ENCODE peak calls at places on chromosomes 2 and 18, in seven cellular contexts. E is H9, O is mesenchymal stem cell, B is IMR-90, S is neuronal stem cell, V is H1, G is trophoblast cell. W is an unnamed sample.

GRCh38 chr2:201127570-201127969 is 11.6 kb downstream of the CFLAR start:
- DNase-seq in E (no peak), O (no peak), B (peak), S (no peak), V (no peak), G (no peak), W (no peak)

GRCh38 chr2:224909885-224910517 is 132.3 kb downstream of the DOCK10 start:
- DNase-seq in E (no peak), O (peak), B (peak), S (no peak), V (no peak), G (peak), W (peak)

GRCh38 chr2:62920070-62920469 is 130.6 kb upstream of the OTX1 start:
- DNase-seq in E (no peak), O (peak), B (peak), S (no peak), V (no peak), G (peak), W (no peak)

GRCh38 chr2:84891355-84892010 is 10.6 kb upstream of the TRABD2A start:
- DNase-seq in E (no peak), O (no peak), B (no peak), S (no peak), V (no peak), G (no peak), W (no peak)

GRCh38 chr2:222360146-222360545 is 61.3 kb upstream of the PAX3 start:
- DNase-seq in E (no peak), O (no peak), B (no peak), S (no peak), V (no peak), G (no peak), W (no peak)

GRCh38 chr18:41989508-41989907 is 34.5 kb downstream of the PIK3C3 start:
- DNase-seq in E (no peak), O (no peak), B (no peak), S (no peak), V (no peak), G (no peak), W (no peak)

GRCh38 chr2:88690591-88691338 is 708 bp upstream of the RPIA start:
- DNase-seq in E (peak), O (no peak), B (peak), S (no peak), V (no peak), G (peak), W (no peak)

GRCh38 chr2:105653313-105653712 is 91.4 kb upstream of the NCK2 start:
- DNase-seq in E (no peak), O (no peak), B (no peak), S (no peak), V (no peak), G (no peak), W (peak)

GRCh38 chr2:63788070-63788469 is 53.6 kb upstream of the UGP2 start:
- DNase-seq in E (no peak), O (peak), B (peak), S (no peak), V (no peak), G (no peak), W (no peak)

GRCh38 chr2:31398881-31399280 is 15.7 kb downstream of the XDH start:
- DNase-seq in E (no peak), O (no peak), B (no peak), S (no peak), V (no peak), G (no peak), W (no peak)

DNA sequence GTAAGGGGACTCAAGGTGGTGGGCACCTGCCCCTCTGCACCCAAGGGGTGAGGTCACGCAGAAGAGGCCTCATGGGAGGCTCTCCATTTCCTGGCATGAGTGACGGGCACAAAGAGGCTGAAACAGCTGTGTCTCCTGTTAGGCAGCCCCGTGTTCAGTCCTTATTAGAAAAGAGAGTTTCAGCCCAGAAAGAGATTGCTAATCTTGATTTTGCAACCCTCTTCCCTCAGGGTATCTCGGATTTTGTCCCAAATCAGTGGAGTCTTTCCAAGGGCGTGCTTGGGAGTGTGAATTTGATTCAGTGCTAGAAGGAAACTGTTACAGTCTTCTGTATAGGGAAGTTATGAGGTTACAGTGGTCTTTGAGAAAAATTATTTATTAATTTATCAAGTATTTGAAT is 10.4 kb downstream of the TNFRSF11A start:
- DNase-seq in E (no peak), O (no peak), B (no peak), S (no peak), V (no peak), G (peak), W (no peak)
- H2BK5ac ChIP-seq in E (no peak), O (no peak), B (no peak), S (no peak), V (no peak), G (no peak), W (no peak)

GRCh38 chr2:236093134-236093533 is 75.1 kb downstream of the GBX2 start:
- DNase-seq in E (no peak), O (no peak), B (no peak), S (no peak), V (no peak), G (no peak), W (no peak)
- H2BK5ac ChIP-seq in E (no peak), O (no peak), B (no peak), S (no peak), V (no peak), G (no peak), W (no peak)

GRCh38 chr2:82656370-82656769 is 1802.7 kb downstream of the SUCLG1 start:
- DNase-seq in E (no peak), O (no peak), B (no peak), S (no peak), V (no peak), G (no peak), W (no peak)
- H2BK5ac ChIP-seq in E (no peak), O (no peak), B (no peak), S (no peak), V (no peak), G (no peak), W (no peak)

GRCh38 chr18:7872569-7872968 is 305.5 kb downstream of the PTPRM start:
- DNase-seq in E (no peak), O (peak), B (peak), S (no peak), V (no peak), G (peak), W (peak)
- H2BK5ac ChIP-seq in E (no peak), O (no peak), B (no peak), S (no peak), V (no peak), G (no peak), W (no peak)

GRCh38 chr18:74870950-74871349 is 273.3 kb downstream of the ZNF407 start:
- DNase-seq in E (no peak), O (no peak), B (no peak), S (no peak), V (no peak), G (no peak), W (no peak)

GRCh38 chr18:74873629-74874028 is 276.0 kb downstream of the ZNF407 start:
- DNase-seq in E (no peak), O (no peak), B (no peak), S (no peak), V (no peak), G (no peak), W (no peak)

GRCh38 chr18:74866577-74866976 is 268.9 kb downstream of the ZNF407 start:
- DNase-seq in E (no peak), O (no peak), B (no peak), S (no peak), V (no peak), G (no peak), W (no peak)

GRCh38 chr18:74869904-74870863 is 272.5 kb downstream of the ZNF407 start:
- DNase-seq in E (no peak), O (no peak), B (peak), S (no peak), V (no peak), G (no peak), W (peak)

GRCh38 chr18:74868461-74868860 is 270.8 kb downstream of the ZNF407 start:
- DNase-seq in E (no peak), O (no peak), B (no peak), S (no peak), V (no peak), G (no peak), W (peak)
- H2BK5ac ChIP-seq in E (no peak), O (no peak), B (no peak), S (no peak), V (no peak), G (no peak), W (no peak)